ENCODE peak calls at places on chromosomes 2 and 18, in five cellular contexts. One of them, this sample, is unnamed.

GRCh38 chr18:2822213-2822612 is 24.6 kb upstream of the EMILIN2 start:
- DNase-seq in GM12878: no peak
- DNase-seq in HCT116: no peak
- DNase-seq in HepG2: no peak
- DNase-seq in H1: no peak
- DNase-seq in this sample: no peak

GRCh38 chr2:240252191-240252871 is 111.9 kb upstream of the OTOS start:
- DNase-seq in H1: no peak
- DNase-seq in HCT116: no peak
- DNase-seq in HepG2: no peak
- DNase-seq in GM12878: no peak
- DNase-seq in this sample: no peak

GRCh38 chr2:40184551-40184950 is 267.3 kb downstream of the SLC8A1 start:
- DNase-seq in HCT116: no peak
- DNase-seq in GM12878: no peak
- DNase-seq in H1: no peak
- DNase-seq in HepG2: no peak
- DNase-seq in this sample: no peak

GRCh38 chr2:196566969-196567666 is 72.4 kb upstream of the CCDC150 start:
- DNase-seq in HCT116: no peak
- DNase-seq in HepG2: no peak
- DNase-seq in GM12878: no peak
- DNase-seq in H1: no peak
- DNase-seq in this sample: no peak

GRCh38 chr18:3935316-3935715 is 485.3 kb downstream of the TGIF1 start:
- DNase-seq in HepG2: no peak
- DNase-seq in GM12878: no peak
- DNase-seq in HCT116: no peak
- DNase-seq in H1: no peak
- DNase-seq in this sample: no peak

GRCh38 chr2:61807036-61807757 is 46.7 kb downstream of the FAM161A start:
- DNase-seq in H1: no peak
- DNase-seq in GM12878: peak
- DNase-seq in HCT116: no peak
- DNase-seq in HepG2: no peak
- DNase-seq in this sample: no peak

GRCh38 chr2:219820767-219821166 is 193.3 kb downstream of the SLC4A3 start:
- DNase-seq in H1: no peak
- DNase-seq in HCT116: no peak
- DNase-seq in GM12878: no peak
- DNase-seq in HepG2: no peak
- DNase-seq in this sample: no peak

GRCh38 chr2:234913208-234913626 is 38.6 kb upstream of the SH3BP4 start:
- DNase-seq in H1: no peak
- DNase-seq in GM12878: no peak
- DNase-seq in HepG2: no peak
- DNase-seq in HCT116: no peak
- DNase-seq in this sample: no peak

GRCh38 chr18:7805880-7806279 is 238.8 kb downstream of the PTPRM start:
- DNase-seq in HCT116: no peak
- DNase-seq in GM12878: no peak
- DNase-seq in H1: no peak
- DNase-seq in HepG2: no peak
- DNase-seq in this sample: no peak

GRCh38 chr2:156321243-156321904 is 11.1 kb downstream of the NR4A2 start:
- DNase-seq in HCT116: no peak
- DNase-seq in H1: no peak
- DNase-seq in GM12878: no peak
- DNase-seq in HepG2: no peak
- DNase-seq in this sample: no peak

GRCh38 chr2:142965464-142965863 is 88.0 kb downstream of the KYNU start:
- DNase-seq in GM12878: no peak
- DNase-seq in HCT116: no peak
- DNase-seq in HepG2: no peak
- DNase-seq in H1: no peak
- DNase-seq in this sample: no peak

GRCh38 chr18:51361130-51361860 is 163.8 kb upstream of the MEX3C start:
- DNase-seq in GM12878: peak
- DNase-seq in HCT116: no peak
- DNase-seq in H1: no peak
- DNase-seq in HepG2: peak
- DNase-seq in this sample: no peak

GRCh38 chr2:225008935-225009334 is 33.3 kb downstream of the DOCK10 start:
- DNase-seq in HCT116: peak
- DNase-seq in HepG2: peak
- DNase-seq in H1: peak
- DNase-seq in GM12878: no peak
- DNase-seq in this sample: peak

GRCh38 chr2:165745916-165746315 is 48.1 kb downstream of the GALNT3 start:
- DNase-seq in H1: no peak
- DNase-seq in HepG2: no peak
- DNase-seq in GM12878: no peak
- DNase-seq in HCT116: no peak
- DNase-seq in this sample: no peak

GRCh38 chr2:221204699-221205098 is 367.4 kb downstream of the EPHA4 start:
- DNase-seq in HCT116: no peak
- DNase-seq in HepG2: no peak
- DNase-seq in H1: no peak
- DNase-seq in GM12878: no peak
- DNase-seq in this sample: no peak

GRCh38 chr2:208213508-208214120 is 23.8 kb upstream of the C2orf80 start:
- DNase-seq in H1: no peak
- DNase-seq in GM12878: no peak
- DNase-seq in HCT116: no peak
- DNase-seq in HepG2: no peak
- DNase-seq in this sample: no peak

DNA sequence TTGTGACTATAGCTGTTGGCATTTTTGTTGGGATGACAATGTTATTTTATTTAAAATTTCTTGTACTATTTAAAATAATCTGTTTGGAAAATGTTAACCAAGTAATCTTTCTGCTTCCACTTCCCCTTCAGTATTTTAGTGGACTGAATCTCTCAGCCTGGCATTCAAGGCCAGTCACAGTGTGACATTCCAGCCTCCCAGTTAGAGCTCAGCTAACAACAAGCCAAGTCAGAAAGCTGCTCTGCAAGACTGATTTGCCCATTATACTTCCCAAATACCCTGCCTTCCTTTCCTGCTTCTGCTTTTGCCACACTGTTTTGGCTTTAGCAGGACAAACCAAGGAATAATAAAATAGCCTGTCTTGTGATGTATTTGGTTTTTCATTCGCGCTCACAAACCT is 52.6 kb downstream of the BABAM2 start:
- DNase-seq in HepG2: no peak
- DNase-seq in HCT116: no peak
- DNase-seq in H1: no peak
- DNase-seq in GM12878: no peak
- DNase-seq in this sample: no peak
- TF ChIP-seq SRF in HepG2: no peak
- TF ChIP-seq SRF in HCT116: no peak
- TF ChIP-seq SRF in H1: no peak
- TF ChIP-seq SRF in GM12878: no peak
- TF ChIP-seq SRF in this sample: no peak

GRCh38 chr18:5630057-5630765 is 86.4 kb upstream of the EPB41L3 start:
- DNase-seq in H1: peak
- DNase-seq in HCT116: no peak
- DNase-seq in HepG2: no peak
- DNase-seq in GM12878: no peak
- DNase-seq in this sample: peak
- TF ChIP-seq POLR2A in H1: no peak
- TF ChIP-seq POLR2A in HCT116: no peak
- TF ChIP-seq POLR2A in HepG2: no peak
- TF ChIP-seq POLR2A in GM12878: no peak
- TF ChIP-seq POLR2A in this sample: no peak

DNA sequence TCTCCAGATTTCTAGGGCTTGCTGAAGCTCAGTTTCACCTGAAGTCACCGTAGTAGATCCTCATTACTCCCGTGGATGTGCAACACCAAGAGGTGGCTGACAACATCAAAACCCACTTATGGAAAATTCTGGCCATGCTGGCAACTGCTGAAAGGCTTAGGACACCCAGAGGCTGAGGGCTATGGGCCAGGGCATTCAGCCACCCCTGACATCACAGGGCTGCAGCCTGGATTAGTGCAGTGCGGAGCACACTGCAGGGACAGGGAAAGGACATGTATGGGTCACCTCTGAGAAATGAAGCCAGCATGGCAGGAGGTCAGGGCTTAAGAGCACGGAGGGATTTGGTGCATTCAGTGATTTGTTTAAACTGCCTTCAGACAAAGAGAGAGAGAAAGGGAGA is 300.6 kb downstream of the TDRD15 start:
- DNase-seq in HCT116: no peak
- DNase-seq in HepG2: no peak
- DNase-seq in GM12878: no peak
- DNase-seq in H1: no peak
- DNase-seq in this sample: no peak
- TF ChIP-seq SRF in HCT116: no peak
- TF ChIP-seq SRF in HepG2: no peak
- TF ChIP-seq SRF in GM12878: no peak
- TF ChIP-seq SRF in H1: no peak
- TF ChIP-seq SRF in this sample: no peak

GRCh38 chr18:21452808-21453511 is 147.5 kb downstream of the ESCO1 start:
- DNase-seq in H1: no peak
- DNase-seq in GM12878: no peak
- DNase-seq in HepG2: no peak
- DNase-seq in HCT116: no peak
- DNase-seq in this sample: no peak

GRCh38 chr18:21454725-21455124 is 145.8 kb downstream of the ESCO1 start:
- DNase-seq in GM12878: no peak
- DNase-seq in HCT116: no peak
- DNase-seq in HepG2: no peak
- DNase-seq in H1: no peak
- DNase-seq in this sample: no peak

GRCh38 chr18:21452381-21452780 is 148.1 kb downstream of the ESCO1 start:
- DNase-seq in H1: no peak
- DNase-seq in HCT116: no peak
- DNase-seq in HepG2: no peak
- DNase-seq in GM12878: no peak
- DNase-seq in this sample: no peak

GRCh38 chr18:21450913-21451312 is 149.6 kb downstream of the ESCO1 start:
- DNase-seq in HepG2: no peak
- DNase-seq in HCT116: no peak
- DNase-seq in GM12878: no peak
- DNase-seq in H1: no peak
- DNase-seq in this sample: no peak

DNA sequence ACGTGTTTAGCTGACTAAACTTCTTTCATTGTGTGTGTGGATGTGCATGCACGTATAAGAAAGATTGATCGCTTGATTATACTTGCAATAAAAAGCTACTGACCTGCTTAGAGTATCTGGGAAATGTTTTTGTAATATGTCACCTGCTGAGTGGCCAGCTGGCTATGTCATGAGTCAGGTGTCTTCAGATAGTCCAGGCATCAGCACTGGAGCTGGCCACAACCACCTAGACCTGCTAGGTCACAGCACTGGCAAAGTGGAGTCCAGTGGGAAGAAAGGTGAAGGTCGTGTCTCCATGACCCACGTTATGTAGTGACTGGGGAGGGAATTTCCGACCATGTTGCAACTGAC is 147.0 kb downstream of the ESCO1 start:
- DNase-seq in GM12878: no peak
- DNase-seq in HCT116: no peak
- DNase-seq in HepG2: no peak
- DNase-seq in H1: no peak
- DNase-seq in this sample: no peak
- TF ChIP-seq POLR2A in GM12878: no peak
- TF ChIP-seq POLR2A in HCT116: no peak
- TF ChIP-seq POLR2A in HepG2: no peak
- TF ChIP-seq POLR2A in H1: no peak
- TF ChIP-seq POLR2A in this sample: no peak

GRCh38 chr2:161030260-161031063 is 129.8 kb upstream of the TANK start:
- DNase-seq in HCT116: no peak
- DNase-seq in H1: no peak
- DNase-seq in GM12878: no peak
- DNase-seq in HepG2: peak
- DNase-seq in this sample: no peak
- TF ChIP-seq SRF in HCT116: no peak
- TF ChIP-seq SRF in H1: no peak
- TF ChIP-seq SRF in GM12878: no peak
- TF ChIP-seq SRF in HepG2: no peak
- TF ChIP-seq SRF in this sample: no peak

DNA sequence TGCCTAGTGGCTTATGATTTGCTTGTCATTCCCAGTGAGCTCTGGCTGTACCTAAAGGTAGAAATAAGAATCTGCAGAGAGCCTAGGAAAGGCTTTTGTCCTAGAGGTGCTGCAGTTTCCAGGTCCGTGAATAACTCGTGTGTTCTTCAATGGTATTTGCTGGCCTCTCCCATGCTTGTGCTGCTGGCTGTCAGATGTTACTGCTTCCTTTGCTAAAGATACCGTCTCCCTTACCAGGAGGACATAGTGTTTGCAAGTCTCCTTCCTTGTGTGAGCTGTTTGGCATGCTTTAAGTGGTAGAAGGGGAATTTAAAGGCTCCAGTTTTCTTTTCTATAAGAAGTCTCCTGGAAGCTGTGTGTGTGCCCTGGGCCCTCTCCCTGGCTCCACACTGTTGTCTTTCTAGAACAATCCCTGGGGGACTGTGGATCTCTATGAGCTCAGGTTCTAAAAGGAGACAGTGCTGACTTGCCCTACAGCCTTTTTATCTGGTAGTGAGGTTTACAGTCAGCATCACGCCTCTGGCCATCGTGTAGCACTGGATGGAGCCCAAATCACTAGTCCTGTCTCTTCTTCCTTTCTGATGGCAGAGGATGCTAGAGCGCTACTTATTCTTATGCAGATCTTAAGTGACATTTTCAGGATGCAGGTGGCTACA is 65.8 kb downstream of the RNF144A start:
- DNase-seq in GM12878: no peak
- DNase-seq in HCT116: no peak
- DNase-seq in H1: no peak
- DNase-seq in HepG2: no peak
- DNase-seq in this sample: no peak
- TF ChIP-seq POLR2A in GM12878: no peak
- TF ChIP-seq POLR2A in HCT116: no peak
- TF ChIP-seq POLR2A in H1: no peak
- TF ChIP-seq POLR2A in HepG2: no peak
- TF ChIP-seq POLR2A in this sample: no peak

GRCh38 chr2:172693529-172694185 is 42.0 kb upstream of the RAPGEF4 start:
- DNase-seq in HCT116: no peak
- DNase-seq in HepG2: no peak
- DNase-seq in GM12878: no peak
- DNase-seq in H1: no peak
- DNase-seq in this sample: no peak
- TF ChIP-seq SRF in HCT116: no peak
- TF ChIP-seq SRF in HepG2: no peak
- TF ChIP-seq SRF in GM12878: no peak
- TF ChIP-seq SRF in H1: no peak
- TF ChIP-seq SRF in this sample: no peak

This sample was measured in K562.